ENCODE peak calls at places on chromosome 5, in six cellular contexts. K, L, T, Y, H and X are unnamed samples.
A peak's percentile ranks its signal among the peaks of the same experiment; 100 is the strongest.

GRCh38 chr5:122999947-123000563 is 36.5 kb downstream of the PPIC start:
- DNase-seq in K (peak; percentile 24), Y (no peak), H (peak; percentile 45), T (peak; percentile 6), L (peak; percentile 81), X (peak; percentile 56)

GRCh38 chr5:55509768-55510522 is 24.8 kb downstream of the PLPP1 start:
- DNase-seq in L (no peak), K (no peak), Y (no peak), H (no peak), T (no peak), X (no peak)

GRCh38 chr5:178192244-178192643 is 5.1 kb upstream of the GMCL2 start:
- DNase-seq in T (no peak), Y (no peak), H (no peak), K (no peak), L (no peak), X (no peak)

GRCh38 chr5:178437296-178438075 is 152.7 kb downstream of the COL23A1 start:
- DNase-seq in Y (no peak), T (no peak), K (no peak), H (no peak), L (no peak), X (no peak)

GRCh38 chr5:1294839-1295649 is at the start of gene TERT:
- DNase-seq in L (peak; percentile 98), Y (no peak), H (no peak), T (no peak), K (peak; percentile 90), X (peak; percentile 89)

GRCh38 chr5:26610581-26610980 is 427.8 kb downstream of the CDH9 start:
- DNase-seq in K (no peak), H (no peak), Y (no peak), L (no peak), T (no peak), X (no peak)

GRCh38 chr5:140565024-140565779 is 574 bp downstream of the SLC35A4 start:
- DNase-seq in L (no peak), K (no peak), H (no peak), T (peak; percentile 26), Y (peak; percentile 18), X (no peak)

GRCh38 chr5:143685416-143685815 is 126.5 kb upstream of the HMHB1 start:
- DNase-seq in T (no peak), L (no peak), K (no peak), H (no peak), Y (no peak), X (no peak)

GRCh38 chr5:130045334-130045733 is 141.1 kb downstream of the CHSY3 start:
- DNase-seq in H (no peak), T (no peak), Y (no peak), K (no peak), L (no peak), X (no peak)

GRCh38 chr5:134503088-134503936 is 22.2 kb upstream of the JADE2 start:
- DNase-seq in H (peak; percentile 95), L (peak; percentile 60), T (peak; percentile 99), Y (peak; percentile 97), K (peak; percentile 78), X (peak; percentile 98)

GRCh38 chr5:22521521-22521920 is 331.6 kb downstream of the CDH12 start:
- DNase-seq in T (peak; percentile 8), K (no peak), L (no peak), H (no peak), Y (no peak), X (peak; percentile 2)

GRCh38 chr5:134131578-134132350 is 17.3 kb downstream of the TCF7 start:
- DNase-seq in K (no peak), H (no peak), T (no peak), L (no peak), Y (no peak), X (no peak)

GRCh38 chr5:142499591-142500384 is 175.0 kb upstream of the SPRY4 start:
- DNase-seq in Y (peak; percentile 71), L (peak; percentile 28), H (no peak), K (no peak), T (peak; percentile 30), X (no peak)

GRCh38 chr5:176528761-176529115 is 8.5 kb downstream of the RNF44 start:
- DNase-seq in K (no peak), H (no peak), Y (no peak), L (no peak), T (no peak), X (no peak)